ENCODE peak calls at places on chromosomes 6 and 20, in four cellular contexts. U, S, H and W are unnamed samples.

GRCh38 chr6:29447670-29448069 is 8.6 kb downstream of the OR10C1 start:
- DNase-seq in U (no peak), S (no peak), H (no peak), W (no peak)

GRCh38 chr6:33620158-33620583 is 951 bp upstream of the ITPR3 start:
- DNase-seq in U (no peak), S (no peak), H (no peak), W (peak; percentile 85)

GRCh38 chr6:149128489-149129145 is 188.9 kb upstream of the TAB2 start:
- DNase-seq in U (peak; percentile 44), S (no peak), H (no peak), W (peak; percentile 3)

GRCh38 chr6:158730175-158730907 is 80.5 kb downstream of the SYTL3 start:
- DNase-seq in U (no peak), S (no peak), H (no peak), W (no peak)

GRCh38 chr6:99522531-99522930 is 7.3 kb upstream of the USP45 start:
- DNase-seq in U (peak; percentile 76), S (peak; percentile 22), H (no peak), W (no peak)

GRCh38 chr6:83092756-83093399 is 25.4 kb downstream of the DOP1A start:
- DNase-seq in U (peak; percentile 49), S (no peak), H (no peak), W (no peak)

GRCh38 chr20:41391587-41392001 is 25.0 kb upstream of the EMILIN3 start:
- DNase-seq in U (no peak), S (no peak), H (no peak), W (peak; percentile 31)

GRCh38 chr6:170516783-170517616 is 36.1 kb downstream of the PSMB1 start:
- DNase-seq in U (peak; percentile 83), S (peak; percentile 23), H (no peak), W (peak; percentile 54)

GRCh38 chr6:39439342-39440038 is 117.0 kb upstream of the KCNK16 start:
- DNase-seq in U (no peak), S (no peak), H (no peak), W (no peak)

GRCh38 chr6:20952605-20953004 is 418.3 kb downstream of the CDKAL1 start:
- DNase-seq in U (peak; percentile 49), S (no peak), H (no peak), W (no peak)

GRCh38 chr6:56517155-56517745 is 125.4 kb downstream of the DST start:
- DNase-seq in U (peak; percentile 64), S (no peak), H (no peak), W (no peak)

GRCh38 chr20:24507182-24507853 is 37.9 kb downstream of the SYNDIG1 start:
- DNase-seq in U (no peak), S (no peak), H (no peak), W (no peak)

GRCh38 chr6:127273499-127273898 is 6.8 kb downstream of the RNF146 start:
- DNase-seq in U (no peak), S (no peak), H (no peak), W (no peak)

GRCh38 chr6:158004696-158005095 is 23.0 kb downstream of the SYNJ2 start:
- DNase-seq in U (no peak), S (no peak), H (no peak), W (no peak)

GRCh38 chr20:53208110-53208908 is 236.2 kb downstream of the TSHZ2 start:
- DNase-seq in U (no peak), S (no peak), H (no peak), W (no peak)

GRCh38 chr6:1587546-1587945 is 22.2 kb upstream of the FOXC1 start:
- DNase-seq in U (no peak), S (no peak), H (no peak), W (no peak)

GRCh38 chr6:119728220-119728750 is 378.7 kb upstream of the MAN1A1 start:
- DNase-seq in U (no peak), S (no peak), H (no peak), W (no peak)

GRCh38 chr6:130167655-130168054 is 55.1 kb downstream of the SAMD3 start:
- DNase-seq in U (peak; percentile 86), S (no peak), H (no peak), W (no peak)

GRCh38 chr20:40286991-40287531 is 402.0 kb downstream of the MAFB start:
- DNase-seq in U (peak; percentile 29), S (peak; percentile 83), H (peak; percentile 38), W (peak; percentile 95)

GRCh38 chr6:43494766-43495165 is 15.4 kb downstream of the LRRC73 start:
- DNase-seq in U (no peak), S (no peak), H (no peak), W (no peak)

GRCh38 chr20:23332467-23332866 is 18.1 kb upstream of the NXT1 start:
- DNase-seq in U (no peak), S (no peak), H (no peak), W (no peak)

GRCh38 chr6:44386929-44387345 is 569 bp upstream of the CDC5L start:
- DNase-seq in U (peak; percentile 60), S (no peak), H (no peak), W (peak; percentile 7)

GRCh38 chr20:50484271-50484976 is 25.8 kb upstream of the PTPN1 start:
- DNase-seq in U (no peak), S (no peak), H (no peak), W (no peak)

GRCh38 chr6:98833101-98834059 is 994 bp upstream of the POU3F2 start:
- DNase-seq in U (peak; percentile 32), S (no peak), H (no peak), W (peak; percentile 40)

GRCh38 chr20:31860431-31861345 is 9.6 kb downstream of the DUSP15 start:
- DNase-seq in U (peak; percentile 55), S (no peak), H (no peak), W (peak; percentile 41)

DNA sequence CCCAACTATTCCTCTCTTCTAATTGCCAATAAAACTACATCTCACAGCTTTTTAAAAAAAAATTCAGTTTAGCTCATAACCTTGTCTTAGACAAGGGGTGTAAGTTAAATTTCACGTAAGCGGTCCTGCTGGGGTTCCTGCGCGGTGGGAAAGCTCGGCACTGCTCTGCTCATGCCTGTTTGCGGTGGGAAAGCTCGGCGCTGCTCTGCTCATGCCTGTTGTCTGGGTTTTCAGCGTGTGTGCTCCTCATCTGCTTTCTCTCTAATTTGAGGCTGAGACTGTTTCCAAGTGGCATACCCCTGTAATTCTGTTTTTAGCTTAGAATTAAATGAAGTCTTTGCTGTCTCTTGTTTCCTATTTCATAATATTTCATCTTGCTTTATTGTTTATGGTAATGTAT is 18.6 kb downstream of the ARID1B start:
- DNase-seq in U (no peak), S (no peak), H (no peak), W (no peak)
- H3K4me1 ChIP-seq in U (peaks cover 33% of the 10 kb centered on the region), S (peaks cover 62% of the 10 kb centered on the region), H (peaks cover 69% of the 10 kb centered on the region), W (peaks cover 57% of the 10 kb centered on the region)

DNA sequence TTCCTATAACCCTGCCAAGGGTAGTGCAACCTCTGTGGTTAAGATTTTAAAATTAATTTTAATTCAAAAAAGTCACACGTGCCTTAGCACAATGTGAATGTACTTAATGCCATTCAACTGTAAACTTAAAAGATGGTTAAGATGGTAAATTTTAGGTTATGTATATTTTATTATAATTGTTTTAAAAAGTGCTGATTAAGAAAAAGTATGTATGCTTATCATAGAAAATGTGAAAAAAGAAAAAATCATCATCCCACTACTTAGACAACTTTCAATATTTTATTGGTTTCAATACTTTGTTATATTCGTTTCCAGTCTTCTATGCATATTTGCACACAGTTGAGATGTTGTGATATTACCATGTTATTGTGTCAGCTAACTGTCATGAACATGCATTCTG is 18.7 kb downstream of the ARFGEF2 start:
- DNase-seq in U (no peak), S (no peak), H (no peak), W (no peak)
- H3K36me3 ChIP-seq in U (peaks cover 3% of the 10 kb centered on the region), S (peaks cover 4% of the 10 kb centered on the region), H (peaks cover 3% of the 10 kb centered on the region), W (no peaks in the 10 kb centered on the region)

GRCh38 chr20:35662541-35662940 is 2.2 kb downstream of the CPNE1 start:
- DNase-seq in U (no peak), S (no peak), H (no peak), W (no peak)
- TF ChIP-seq CTCF in U (no peak), S (no peak), H (no peak), W (no peak)

DNA sequence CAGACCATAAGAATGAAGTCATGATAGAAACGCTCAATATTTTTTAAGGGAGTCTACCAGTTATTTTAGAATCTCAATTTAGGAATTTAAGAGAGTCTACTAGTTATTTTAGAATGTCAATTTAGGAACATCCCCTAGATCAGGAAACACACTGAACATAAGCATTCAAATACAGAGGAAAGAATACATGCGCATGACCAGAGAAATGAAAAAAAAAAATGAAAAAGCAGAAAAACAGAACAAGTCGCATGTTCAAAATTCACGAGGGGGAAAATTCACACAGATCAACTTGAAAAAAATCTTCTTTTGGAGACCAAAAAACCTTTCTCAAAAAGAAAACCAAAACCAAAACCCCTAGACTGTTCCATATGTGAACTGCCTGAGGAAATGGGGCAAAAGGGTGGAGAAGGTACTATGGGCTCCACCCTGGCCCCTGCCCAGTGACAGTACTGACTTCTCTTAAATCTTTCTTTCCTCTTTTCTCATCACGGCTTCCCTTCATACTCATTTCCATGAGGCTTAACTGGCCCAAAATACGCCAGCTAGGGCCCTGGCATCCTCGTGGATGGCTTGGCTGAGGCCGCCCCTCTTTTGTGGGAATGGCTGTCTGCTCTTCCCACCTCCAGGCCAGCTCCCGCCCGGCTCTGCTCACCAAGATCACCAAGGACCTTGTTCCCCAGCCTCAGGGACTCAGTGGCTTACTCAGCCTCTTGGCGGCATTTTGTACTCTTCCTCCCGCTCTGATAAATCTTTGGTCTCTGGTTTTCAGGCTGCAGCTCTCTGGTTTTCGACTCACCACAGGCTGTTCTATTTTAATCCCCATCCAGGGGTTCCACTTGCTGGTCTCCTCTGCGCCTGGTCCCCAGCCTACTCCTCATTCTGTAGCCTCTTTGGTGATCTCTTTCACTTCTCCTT is 11.2 kb downstream of the ZBTB2 start:
- DNase-seq in U (no peak), S (peak; percentile 25), H (no peak), W (no peak)
- H3K4me1 ChIP-seq in U (peaks cover 5% of the 10 kb centered on the region), S (peaks cover 20% of the 10 kb centered on the region), H (no peaks in the 10 kb centered on the region), W (peaks cover 3% of the 10 kb centered on the region)

GRCh38 chr6:110897433-110897832 is 22.8 kb downstream of the AMD1 start:
- DNase-seq in U (no peak), S (no peak), H (no peak), W (no peak)

GRCh38 chr6:110898111-110898510 is 23.5 kb downstream of the AMD1 start:
- DNase-seq in U (no peak), S (no peak), H (no peak), W (no peak)

GRCh38 chr6:110895907-110896608 is 21.5 kb downstream of the AMD1 start:
- DNase-seq in U (no peak), S (no peak), H (no peak), W (no peak)

GRCh38 chr6:110902091-110902490 is 27.5 kb downstream of the AMD1 start:
- DNase-seq in U (no peak), S (no peak), H (no peak), W (no peak)

GRCh38 chr6:110900028-110900598 is 25.5 kb downstream of the AMD1 start:
- DNase-seq in U (no peak), S (no peak), H (no peak), W (peak; percentile 12)
- H3K36me3 ChIP-seq in U (peaks cover 18% of the 10 kb centered on the region), S (peaks cover 4% of the 10 kb centered on the region), H (peaks cover 13% of the 10 kb centered on the region), W (peaks cover 23% of the 10 kb centered on the region)

GRCh38 chr6:105799051-105799450 is 287.1 kb upstream of the PRDM1 start:
- DNase-seq in U (no peak), S (no peak), H (no peak), W (peak; percentile 14)
- TF ChIP-seq CTCF in U (no peak), S (no peak), H (no peak), W (no peak)

DNA sequence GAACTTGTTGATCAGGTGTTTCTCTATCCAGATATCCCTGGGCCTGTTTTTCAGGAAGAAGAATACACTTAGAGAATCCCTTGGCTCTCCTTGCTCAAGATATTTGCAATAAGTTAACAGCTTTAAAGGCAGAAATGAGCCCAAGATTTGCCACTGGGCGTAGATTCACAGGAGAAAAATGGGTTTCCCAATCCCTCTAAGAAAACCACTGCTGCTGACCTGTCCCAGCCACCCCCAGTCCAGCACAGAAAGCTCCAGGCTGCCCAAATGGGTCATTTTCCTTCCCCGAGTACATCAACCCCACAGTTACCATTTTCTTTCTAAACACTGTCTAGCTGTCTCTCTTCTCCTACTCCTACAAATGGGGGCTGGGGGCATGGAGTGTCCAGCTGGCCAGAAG is 67.3 kb downstream of the ANKRD60 start:
- DNase-seq in U (no peak), S (no peak), H (no peak), W (no peak)
- H3K4me1 ChIP-seq in U (no peaks in the 10 kb centered on the region), S (no peaks in the 10 kb centered on the region), H (no peaks in the 10 kb centered on the region), W (no peaks in the 10 kb centered on the region)